ENCODE peak calls at places on chromosomes 16 and 17, in ten cellular contexts. N is Panc1; B is left lung; E is left ventricle myocardium inferior; R is CD8-positive, alpha-beta memory T cell; K is psoas muscle; F is hepatocyte; H is SK-N-SH; Y is body of pancreas; W is adrenal gland. S is an unnamed sample.

GRCh38 chr17:44108440-44109311 is 14.8 kb downstream of the HDAC5 start:
- DNase-seq in Y (peak; percentile 69), N (no peak), W (peak; percentile 98), R (no peak), K (peak; percentile 96), B (no peak), H (peak; percentile 52), E (peak; percentile 85), F (peak; percentile 91), S (no peak)

GRCh38 chr17:62724398-62725146 is 83.5 kb downstream of the MARCHF10 start:
- DNase-seq in W (no peak), Y (no peak), K (no peak), N (no peak), B (no peak), H (no peak), F (no peak), R (peak; percentile 70), E (no peak), S (no peak)

GRCh38 chr16:5257462-5257861 is 159.9 kb upstream of the EEF2KMT start:
- DNase-seq in N (no peak), K (no peak), F (no peak), B (no peak), E (no peak), R (no peak), H (no peak), Y (no peak), W (no peak), S (no peak)

GRCh38 chr16:11144122-11144521 is 111.9 kb downstream of the SOCS1 start:
- DNase-seq in F (no peak), E (no peak), Y (no peak), N (no peak), K (peak; percentile 70), R (no peak), B (no peak), H (no peak), W (no peak), S (no peak)

GRCh38 chr17:4617090-4617489 is 24.4 kb downstream of the ALOX15 start:
- DNase-seq in N (no peak), K (no peak), Y (no peak), B (no peak), R (no peak), H (no peak), F (no peak), W (no peak), E (no peak), S (no peak)

GRCh38 chr17:46061435-46061834 is 62.4 kb downstream of the STH start:
- DNase-seq in B (no peak), K (no peak), Y (no peak), W (no peak), R (no peak), E (no peak), N (no peak), F (no peak), H (no peak), S (no peak)

GRCh38 chr17:76485569-76485968 is 15.7 kb downstream of the RHBDF2 start:
- DNase-seq in F (no peak), R (no peak), N (no peak), W (peak; percentile 77), H (no peak), B (no peak), Y (peak; percentile 77), E (no peak), K (no peak), S (no peak)

GRCh38 chr17:79612468-79613194 is 1.8 kb upstream of the RBFOX3 start:
- DNase-seq in N (no peak), F (peak; percentile 76), E (no peak), W (peak; percentile 53), R (no peak), Y (peak; percentile 45), H (peak; percentile 92), B (no peak), K (no peak), S (peak; percentile 55)

GRCh38 chr16:50296807-50297206 is 30.5 kb downstream of the ADCY7 start:
- DNase-seq in E (no peak), R (no peak), H (no peak), N (no peak), W (no peak), F (no peak), K (peak; percentile 30), Y (no peak), B (peak; percentile 26), S (no peak)

GRCh38 chr17:39678340-39679116 is 9.3 kb downstream of the PGAP3 start:
- DNase-seq in B (peak; percentile 37), H (no peak), E (no peak), R (no peak), W (no peak), N (no peak), K (peak; percentile 52), Y (no peak), F (peak; percentile 76), S (no peak)

GRCh38 chr16:74029122-74029805 is 267.4 kb upstream of the PSMD7 start:
- DNase-seq in W (no peak), Y (no peak), N (no peak), H (no peak), E (no peak), F (no peak), R (no peak), K (no peak), B (no peak), S (no peak)

GRCh38 chr16:74035816-74036215 is 260.8 kb upstream of the PSMD7 start:
- DNase-seq in Y (no peak), F (peak; percentile 16), E (no peak), N (no peak), K (no peak), H (peak; percentile 62), R (no peak), B (no peak), W (no peak), S (no peak)

GRCh38 chr16:74034862-74035261 is 261.8 kb upstream of the PSMD7 start:
- DNase-seq in Y (no peak), R (no peak), N (peak; percentile 2), F (peak; percentile 50), K (no peak), H (peak; percentile 57), E (no peak), B (no peak), W (no peak), S (no peak)

GRCh38 chr16:74030000-74030399 is 266.6 kb upstream of the PSMD7 start:
- DNase-seq in F (no peak), W (no peak), B (peak; percentile 51), R (no peak), H (no peak), N (no peak), K (no peak), Y (no peak), E (no peak), S (no peak)

DNA sequence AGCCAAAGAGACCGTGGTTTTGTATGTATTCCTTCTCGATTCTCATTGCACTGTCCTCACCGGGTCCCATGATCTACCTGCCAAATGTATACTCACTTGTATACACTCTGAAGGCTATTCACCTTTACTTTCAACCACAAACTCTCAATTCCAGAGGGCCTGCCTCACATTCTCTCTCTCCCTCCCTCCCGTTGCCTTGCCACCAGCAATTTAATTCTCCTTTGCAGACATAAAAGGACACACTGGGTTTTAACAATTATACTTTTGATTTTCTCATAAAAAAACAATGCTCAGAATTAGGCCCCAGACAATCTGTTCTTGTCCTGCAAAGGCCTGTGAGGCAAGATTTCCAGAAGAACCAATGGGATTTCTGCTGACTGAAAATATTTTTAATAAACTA is 265.1 kb upstream of the PSMD7 start:
- DNase-seq in B (no peak), R (no peak), W (no peak), K (no peak), H (no peak), N (no peak), F (no peak), Y (no peak), E (no peak), S (no peak)
- H3K27ac ChIP-seq in B (no peak overlapping the region), R (no peak overlapping the region), W (no peak overlapping the region), K (no peak overlapping the region), H (no peak overlapping the region), N (no peak overlapping the region), F (no peak overlapping the region), Y (no peak overlapping the region), E (no peak overlapping the region), S (no peak overlapping the region)

GRCh38 chr17:8964801-8965393 is 610 bp downstream of the PIK3R5 start:
- DNase-seq in H (no peak), E (no peak), R (peak; percentile 43), B (peak; percentile 83), Y (peak; percentile 36), N (no peak), W (no peak), F (no peak), K (no peak), S (no peak)
- H3K4me3 ChIP-seq in H (no peak overlapping the region), E (peak overlapping the region; percentile 55), R (peak overlapping the region; percentile 77), B (peak overlapping the region; percentile 25), Y (peak overlapping the region; percentile 33), N (no peak overlapping the region), W (no peak overlapping the region), F (no peak overlapping the region), K (peak overlapping the region; percentile 52), S (peak overlapping the region; percentile 60)

DNA sequence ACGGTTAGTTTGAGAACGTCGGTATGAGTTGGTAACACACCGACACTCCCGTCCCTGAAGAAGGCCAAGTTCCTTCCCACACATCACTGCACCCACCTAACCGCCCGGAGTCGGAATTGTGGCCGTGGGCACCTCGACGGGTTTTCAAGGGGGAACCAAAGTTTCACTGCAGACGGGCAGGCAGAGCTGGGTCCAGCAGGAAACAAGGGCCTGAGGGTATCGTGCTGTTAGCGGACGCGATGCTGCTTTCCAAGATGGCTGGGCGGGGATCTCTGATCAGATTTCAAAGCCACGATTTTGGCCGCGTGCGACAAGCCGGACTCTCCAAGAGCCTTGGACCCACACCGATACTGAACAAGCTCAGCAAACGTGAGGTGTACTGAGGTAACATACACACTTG is 82.3 kb upstream of the DOC2B start:
- DNase-seq in B (no peak), E (no peak), W (peak; percentile 44), N (no peak), Y (no peak), H (no peak), F (no peak), K (no peak), R (no peak), S (no peak)
- H3K4me1 ChIP-seq in B (no peaks in the 10 kb centered on the region), E (peaks cover 60% of the 10 kb centered on the region), W (no peaks in the 10 kb centered on the region), N (no peaks in the 10 kb centered on the region), Y (peaks cover 12% of the 10 kb centered on the region), H (peaks cover 18% of the 10 kb centered on the region), F (no peaks in the 10 kb centered on the region), K (peaks cover 17% of the 10 kb centered on the region), R (no peaks in the 10 kb centered on the region), S (peaks cover 12% of the 10 kb centered on the region)

GRCh38 chr17:37043201-37043600 is 94.4 kb downstream of the AATF start:
- DNase-seq in N (no peak), Y (no peak), K (no peak), E (no peak), B (no peak), W (no peak), H (no peak), R (no peak), F (no peak), S (no peak)
- H3K27ac ChIP-seq in N (no peak overlapping the region), Y (no peak overlapping the region), K (no peak overlapping the region), E (no peak overlapping the region), B (no peak overlapping the region), W (no peak overlapping the region), H (no peak overlapping the region), R (no peak overlapping the region), F (no peak overlapping the region), S (no peak overlapping the region)

DNA sequence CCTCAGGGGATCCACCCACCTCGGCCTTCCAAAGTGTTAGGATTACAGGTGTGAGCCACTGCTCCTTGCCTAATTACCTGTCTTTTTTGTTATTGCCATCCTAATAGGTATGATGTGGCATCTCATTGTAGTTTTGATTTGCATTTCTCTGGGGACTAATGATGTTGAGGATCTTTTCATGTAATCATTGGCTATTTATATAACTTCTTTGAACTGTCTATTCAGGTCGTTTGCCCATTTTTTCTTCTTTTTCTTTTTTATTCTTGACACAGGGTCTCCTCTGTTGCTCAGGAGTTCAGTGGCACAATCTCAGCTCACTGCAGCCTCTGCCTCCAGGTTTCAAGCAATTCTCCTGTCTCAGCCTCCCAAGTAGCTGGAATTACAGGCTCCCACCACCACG is 1.3 kb upstream of the TGFB1I1 start:
- DNase-seq in B (no peak), Y (no peak), K (no peak), W (no peak), R (no peak), E (no peak), H (no peak), F (no peak), N (no peak), S (no peak)
- H3K4me3 ChIP-seq in B (no peak overlapping the region), Y (no peak overlapping the region), K (peak overlapping the region; percentile 71), W (no peak overlapping the region), R (no peak overlapping the region), E (peak overlapping the region; percentile 80), H (peak overlapping the region; percentile 81), F (no peak overlapping the region), N (no peak overlapping the region), S (no peak overlapping the region)